ENCODE peak calls at places on chromosomes 3 and 15, in four cellular contexts. One of them, this sample, is unnamed.

GRCh38 chr3:9422712-9423424 is 25.5 kb downstream of the SETD5 start:
- DNase-seq in astrocyte of the spinal cord: peak; percentile 97
- DNase-seq in NCI-H1436 treated with DMSO at 0.1 percent for 48 hours: peak; percentile 60
- DNase-seq in HT1080: peak; percentile 95
- DNase-seq in this sample: peak; percentile 99

GRCh38 chr15:100400996-100401395 is 59.2 kb upstream of the ADAMTS17 start:
- DNase-seq in astrocyte of the spinal cord: no peak
- DNase-seq in NCI-H1436 treated with DMSO at 0.1 percent for 48 hours: no peak
- DNase-seq in HT1080: no peak
- DNase-seq in this sample: no peak

GRCh38 chr3:56800373-56801150 is 1.2 kb downstream of the ARHGEF3 start:
- DNase-seq in astrocyte of the spinal cord: no peak
- DNase-seq in NCI-H1436 treated with DMSO at 0.1 percent for 48 hours: no peak
- DNase-seq in HT1080: peak; percentile 28
- DNase-seq in this sample: no peak

GRCh38 chr3:32894977-32895376 is 56.5 kb upstream of the CCR4 start:
- DNase-seq in astrocyte of the spinal cord: no peak
- DNase-seq in NCI-H1436 treated with DMSO at 0.1 percent for 48 hours: no peak
- DNase-seq in HT1080: no peak
- DNase-seq in this sample: no peak

GRCh38 chr3:1394188-1394587 is 301.4 kb downstream of the CNTN6 start:
- DNase-seq in astrocyte of the spinal cord: no peak
- DNase-seq in NCI-H1436 treated with DMSO at 0.1 percent for 48 hours: no peak
- DNase-seq in HT1080: no peak
- DNase-seq in this sample: no peak

GRCh38 chr3:65894126-65894525 is 144.6 kb downstream of the MAGI1 start:
- DNase-seq in astrocyte of the spinal cord: no peak
- DNase-seq in NCI-H1436 treated with DMSO at 0.1 percent for 48 hours: no peak
- DNase-seq in HT1080: no peak
- DNase-seq in this sample: no peak

GRCh38 chr3:71444028-71444860 is 139.3 kb downstream of the FOXP1 start:
- DNase-seq in astrocyte of the spinal cord: peak; percentile 74
- DNase-seq in NCI-H1436 treated with DMSO at 0.1 percent for 48 hours: no peak
- DNase-seq in HT1080: peak; percentile 96
- DNase-seq in this sample: peak; percentile 81

GRCh38 chr3:37627951-37628620 is 233.6 kb upstream of the CTDSPL start:
- DNase-seq in astrocyte of the spinal cord: no peak
- DNase-seq in NCI-H1436 treated with DMSO at 0.1 percent for 48 hours: no peak
- DNase-seq in HT1080: no peak
- DNase-seq in this sample: no peak

GRCh38 chr15:62075595-62076279 is 9.0 kb downstream of the C2CD4A start:
- DNase-seq in astrocyte of the spinal cord: peak; percentile 17
- DNase-seq in NCI-H1436 treated with DMSO at 0.1 percent for 48 hours: peak; percentile 44
- DNase-seq in HT1080: peak; percentile 79
- DNase-seq in this sample: no peak

GRCh38 chr3:112778298-112779008 is 68.2 kb downstream of the CD200R1L start:
- DNase-seq in astrocyte of the spinal cord: peak; percentile 82
- DNase-seq in NCI-H1436 treated with DMSO at 0.1 percent for 48 hours: no peak
- DNase-seq in HT1080: peak; percentile 81
- DNase-seq in this sample: peak; percentile 90

GRCh38 chr3:49867871-49868321 is 1.8 kb downstream of the CAMKV start:
- DNase-seq in astrocyte of the spinal cord: peak; percentile 22
- DNase-seq in NCI-H1436 treated with DMSO at 0.1 percent for 48 hours: no peak
- DNase-seq in HT1080: peak; percentile 40
- DNase-seq in this sample: peak; percentile 50

GRCh38 chr3:104873331-104873730 is 493.4 kb upstream of the ALCAM start:
- DNase-seq in astrocyte of the spinal cord: peak; percentile 58
- DNase-seq in NCI-H1436 treated with DMSO at 0.1 percent for 48 hours: no peak
- DNase-seq in HT1080: peak; percentile 11
- DNase-seq in this sample: peak; percentile 23

This sample was measured in choroid plexus epithelial cell.